ENCODE peak calls at places on chromosomes 1 and 21, in six cellular contexts. One of them, this sample, is unnamed.

GRCh38 chr21:36255650-36256047 is 64.3 kb upstream of the MORC3 start:
- DNase-seq in NCI-H2081 treated with DMSO at 0.1 percent for 48 hours: no peak
- DNase-seq in nucleus accumbens: no peak
- DNase-seq in epithelial cell of esophagus: no peak
- DNase-seq in fibroblast of mammary gland: no peak
- DNase-seq in NCI-H1417: no peak
- DNase-seq in this sample: no peak

GRCh38 chr1:224564491-224565084 is 51.5 kb upstream of the CNIH3 start:
- DNase-seq in NCI-H2081 treated with DMSO at 0.1 percent for 48 hours: no peak
- DNase-seq in nucleus accumbens: no peak
- DNase-seq in epithelial cell of esophagus: no peak
- DNase-seq in fibroblast of mammary gland: no peak
- DNase-seq in NCI-H1417: no peak
- DNase-seq in this sample: no peak

GRCh38 chr1:66760506-66760905 is 8.2 kb downstream of the DYNLT5 start:
- DNase-seq in NCI-H2081 treated with DMSO at 0.1 percent for 48 hours: no peak
- DNase-seq in nucleus accumbens: no peak
- DNase-seq in epithelial cell of esophagus: no peak
- DNase-seq in fibroblast of mammary gland: no peak
- DNase-seq in NCI-H1417: no peak
- DNase-seq in this sample: no peak

GRCh38 chr1:119766374-119766794 is 2.3 kb downstream of the HMGCS2 start:
- DNase-seq in NCI-H2081 treated with DMSO at 0.1 percent for 48 hours: no peak
- DNase-seq in nucleus accumbens: no peak
- DNase-seq in epithelial cell of esophagus: no peak
- DNase-seq in fibroblast of mammary gland: no peak
- DNase-seq in NCI-H1417: peak; percentile 3
- DNase-seq in this sample: no peak

GRCh38 chr1:59142663-59143487 is 154.0 kb upstream of the FGGY start:
- DNase-seq in NCI-H2081 treated with DMSO at 0.1 percent for 48 hours: no peak
- DNase-seq in nucleus accumbens: no peak
- DNase-seq in epithelial cell of esophagus: peak; percentile 98
- DNase-seq in fibroblast of mammary gland: peak; percentile 99
- DNase-seq in NCI-H1417: no peak
- DNase-seq in this sample: no peak

GRCh38 chr1:236099622-236100021 is 34.7 kb upstream of the NID1 start:
- DNase-seq in NCI-H2081 treated with DMSO at 0.1 percent for 48 hours: no peak
- DNase-seq in nucleus accumbens: no peak
- DNase-seq in epithelial cell of esophagus: no peak
- DNase-seq in fibroblast of mammary gland: peak; percentile 21
- DNase-seq in NCI-H1417: no peak
- DNase-seq in this sample: no peak

GRCh38 chr1:65165269-65166002 is 17.4 kb downstream of the AK4 start:
- DNase-seq in NCI-H2081 treated with DMSO at 0.1 percent for 48 hours: no peak
- DNase-seq in nucleus accumbens: no peak
- DNase-seq in epithelial cell of esophagus: no peak
- DNase-seq in fibroblast of mammary gland: no peak
- DNase-seq in NCI-H1417: no peak
- DNase-seq in this sample: no peak

GRCh38 chr1:26540346-26540745 is 10.8 kb downstream of the RPS6KA1 start:
- DNase-seq in NCI-H2081 treated with DMSO at 0.1 percent for 48 hours: no peak
- DNase-seq in nucleus accumbens: no peak
- DNase-seq in epithelial cell of esophagus: no peak
- DNase-seq in fibroblast of mammary gland: no peak
- DNase-seq in NCI-H1417: no peak
- DNase-seq in this sample: no peak

GRCh38 chr1:68495968-68496679 is 758 bp downstream of the DEPDC1 start:
- DNase-seq in NCI-H2081 treated with DMSO at 0.1 percent for 48 hours: no peak
- DNase-seq in nucleus accumbens: no peak
- DNase-seq in epithelial cell of esophagus: peak; percentile 9
- DNase-seq in fibroblast of mammary gland: no peak
- DNase-seq in NCI-H1417: peak; percentile 61
- DNase-seq in this sample: no peak

GRCh38 chr1:63524166-63524565 is 841 bp downstream of the EFCAB7 start:
- DNase-seq in NCI-H2081 treated with DMSO at 0.1 percent for 48 hours: no peak
- DNase-seq in nucleus accumbens: no peak
- DNase-seq in epithelial cell of esophagus: no peak
- DNase-seq in fibroblast of mammary gland: peak; percentile 11
- DNase-seq in NCI-H1417: no peak
- DNase-seq in this sample: no peak

GRCh38 chr21:44324854-44325107 is 14.4 kb downstream of the CFAP410 start:
- DNase-seq in NCI-H2081 treated with DMSO at 0.1 percent for 48 hours: no peak
- DNase-seq in nucleus accumbens: no peak
- DNase-seq in epithelial cell of esophagus: no peak
- DNase-seq in fibroblast of mammary gland: no peak
- DNase-seq in NCI-H1417: no peak
- DNase-seq in this sample: no peak

GRCh38 chr1:39258146-39258924 is 53.8 kb downstream of the MACF1 start:
- DNase-seq in NCI-H2081 treated with DMSO at 0.1 percent for 48 hours: no peak
- DNase-seq in nucleus accumbens: peak; percentile 57
- DNase-seq in epithelial cell of esophagus: peak; percentile 71
- DNase-seq in fibroblast of mammary gland: peak; percentile 65
- DNase-seq in NCI-H1417: peak; percentile 63
- DNase-seq in this sample: peak; percentile 63

GRCh38 chr21:22374218-22374969 is 1376.2 kb downstream of the NCAM2 start:
- DNase-seq in NCI-H2081 treated with DMSO at 0.1 percent for 48 hours: no peak
- DNase-seq in nucleus accumbens: no peak
- DNase-seq in epithelial cell of esophagus: no peak
- DNase-seq in fibroblast of mammary gland: no peak
- DNase-seq in NCI-H1417: peak; percentile 57
- DNase-seq in this sample: peak; percentile 35

GRCh38 chr1:212738330-212738729 is 38.7 kb upstream of the BATF3 start:
- DNase-seq in NCI-H2081 treated with DMSO at 0.1 percent for 48 hours: no peak
- DNase-seq in nucleus accumbens: no peak
- DNase-seq in epithelial cell of esophagus: no peak
- DNase-seq in fibroblast of mammary gland: peak; percentile 31
- DNase-seq in NCI-H1417: no peak
- DNase-seq in this sample: no peak

GRCh38 chr1:113453771-113454083 is 63.4 kb downstream of the MAGI3 start:
- DNase-seq in NCI-H2081 treated with DMSO at 0.1 percent for 48 hours: peak; percentile 73
- DNase-seq in nucleus accumbens: no peak
- DNase-seq in epithelial cell of esophagus: no peak
- DNase-seq in fibroblast of mammary gland: no peak
- DNase-seq in NCI-H1417: peak; percentile 15
- DNase-seq in this sample: no peak

GRCh38 chr1:213357403-213357802 is 306.4 kb downstream of the RPS6KC1 start:
- DNase-seq in NCI-H2081 treated with DMSO at 0.1 percent for 48 hours: no peak
- DNase-seq in nucleus accumbens: no peak
- DNase-seq in epithelial cell of esophagus: no peak
- DNase-seq in fibroblast of mammary gland: no peak
- DNase-seq in NCI-H1417: no peak
- DNase-seq in this sample: no peak

This sample was measured in progenitor cell of endocrine pancreas.